ENCODE peak calls at places on chromosomes 4 and X, in ten cellular contexts. One of them, this sample, is unnamed.

GRCh38 chr4:173935622-173936405 is 347.7 kb downstream of the FBXO8 start:
- DNase-seq in aorta: no peak
- DNase-seq in neuronal stem cell: no peak
- DNase-seq in ovary: no peak
- DNase-seq in astrocyte: peak; percentile 13
- DNase-seq in fibroblast of lung: peak; percentile 20
- DNase-seq in tibial nerve: no peak
- DNase-seq in heart left ventricle: no peak
- DNase-seq in colonic mucosa: no peak
- DNase-seq in right cardiac atrium: no peak
- DNase-seq in this sample: no peak

GRCh38 chr4:150401083-150401687 is 180.8 kb upstream of the MAB21L2 start:
- DNase-seq in aorta: no peak
- DNase-seq in neuronal stem cell: no peak
- DNase-seq in ovary: no peak
- DNase-seq in astrocyte: no peak
- DNase-seq in fibroblast of lung: no peak
- DNase-seq in tibial nerve: no peak
- DNase-seq in heart left ventricle: no peak
- DNase-seq in colonic mucosa: no peak
- DNase-seq in right cardiac atrium: no peak
- DNase-seq in this sample: no peak

GRCh38 chrX:130539721-130540321 is 138.0 kb downstream of the RBMX2 start:
- DNase-seq in aorta: peak; percentile 62
- DNase-seq in neuronal stem cell: peak; percentile 14
- DNase-seq in ovary: no peak
- DNase-seq in astrocyte: peak; percentile 4
- DNase-seq in fibroblast of lung: peak; percentile 24
- DNase-seq in tibial nerve: peak; percentile 27
- DNase-seq in heart left ventricle: peak; percentile 21
- DNase-seq in colonic mucosa: peak; percentile 36
- DNase-seq in right cardiac atrium: peak; percentile 45
- DNase-seq in this sample: peak; percentile 61

GRCh38 chr4:147480891-147481576 is at the start of gene EDNRA:
- DNase-seq in aorta: peak; percentile 60
- DNase-seq in neuronal stem cell: peak; percentile 36
- DNase-seq in ovary: peak; percentile 57
- DNase-seq in astrocyte: peak; percentile 61
- DNase-seq in fibroblast of lung: peak; percentile 72
- DNase-seq in tibial nerve: no peak
- DNase-seq in heart left ventricle: peak; percentile 60
- DNase-seq in colonic mucosa: no peak
- DNase-seq in right cardiac atrium: peak; percentile 80
- DNase-seq in this sample: peak; percentile 64

GRCh38 chrX:148872153-148872540 is 371.7 kb downstream of the AFF2 start:
- DNase-seq in aorta: no peak
- DNase-seq in neuronal stem cell: no peak
- DNase-seq in ovary: no peak
- DNase-seq in astrocyte: no peak
- DNase-seq in fibroblast of lung: peak; percentile 17
- DNase-seq in tibial nerve: no peak
- DNase-seq in heart left ventricle: no peak
- DNase-seq in colonic mucosa: no peak
- DNase-seq in right cardiac atrium: no peak
- DNase-seq in this sample: no peak

GRCh38 chr4:105206214-105206613 is 59.5 kb downstream of the TET2 start:
- DNase-seq in aorta: no peak
- DNase-seq in neuronal stem cell: no peak
- DNase-seq in ovary: no peak
- DNase-seq in astrocyte: no peak
- DNase-seq in fibroblast of lung: no peak
- DNase-seq in tibial nerve: no peak
- DNase-seq in heart left ventricle: no peak
- DNase-seq in colonic mucosa: no peak
- DNase-seq in right cardiac atrium: no peak
- DNase-seq in this sample: peak; percentile 3

GRCh38 chr4:38366997-38367396 is 297.0 kb upstream of the KLF3 start:
- DNase-seq in aorta: no peak
- DNase-seq in neuronal stem cell: no peak
- DNase-seq in ovary: no peak
- DNase-seq in astrocyte: no peak
- DNase-seq in fibroblast of lung: no peak
- DNase-seq in tibial nerve: no peak
- DNase-seq in heart left ventricle: no peak
- DNase-seq in colonic mucosa: no peak
- DNase-seq in right cardiac atrium: no peak
- DNase-seq in this sample: no peak

GRCh38 chrX:38561951-38562719 is 793 bp downstream of the TSPAN7 start:
- DNase-seq in aorta: peak; percentile 47
- DNase-seq in neuronal stem cell: peak; percentile 14
- DNase-seq in ovary: peak; percentile 47
- DNase-seq in astrocyte: no peak
- DNase-seq in fibroblast of lung: no peak
- DNase-seq in tibial nerve: no peak
- DNase-seq in heart left ventricle: peak; percentile 16
- DNase-seq in colonic mucosa: peak; percentile 34
- DNase-seq in right cardiac atrium: peak; percentile 66
- DNase-seq in this sample: peak; percentile 50

DNA sequence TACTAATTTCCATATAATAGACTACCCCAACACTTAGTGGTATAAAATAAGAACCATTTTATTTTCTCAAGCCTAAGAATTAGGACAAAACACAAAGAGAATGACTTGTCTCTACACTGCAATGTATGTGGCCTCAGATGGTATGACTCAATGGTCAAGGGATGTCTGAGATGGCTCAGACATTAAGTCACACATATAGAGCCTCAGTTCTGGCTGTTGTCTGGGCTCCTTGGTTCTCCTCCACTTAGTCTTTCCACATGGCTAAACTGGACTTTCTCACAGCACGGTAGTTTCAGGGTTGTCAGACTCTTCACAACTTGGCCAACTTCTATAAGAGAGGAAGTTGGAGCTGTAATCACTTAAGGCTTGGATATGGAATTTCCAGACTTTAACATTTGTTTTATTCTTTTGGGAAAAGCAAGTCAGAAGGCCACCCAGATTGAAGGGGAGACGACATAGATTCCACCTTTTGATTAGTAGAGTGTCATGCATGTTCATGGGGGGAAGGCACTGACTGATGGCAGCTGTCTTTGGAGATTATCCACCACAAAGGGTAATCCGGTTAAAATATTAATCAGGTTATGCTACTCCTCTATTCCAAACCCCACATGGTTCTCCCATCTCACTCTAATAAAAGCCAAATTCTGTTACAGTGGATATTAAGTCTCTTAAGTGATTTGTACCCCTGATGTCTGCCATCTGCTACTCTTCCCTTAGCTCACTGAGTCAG is 9.4 kb downstream of the IL15 start:
- DNase-seq in aorta: no peak
- DNase-seq in neuronal stem cell: no peak
- DNase-seq in ovary: no peak
- DNase-seq in astrocyte: peak; percentile 95
- DNase-seq in fibroblast of lung: peak; percentile 97
- DNase-seq in tibial nerve: no peak
- DNase-seq in heart left ventricle: no peak
- DNase-seq in colonic mucosa: no peak
- DNase-seq in right cardiac atrium: no peak
- DNase-seq in this sample: no peak
- H3K27ac ChIP-seq in aorta: peak overlapping the region; percentile 43
- H3K27ac ChIP-seq in neuronal stem cell: no peak overlapping the region
- H3K27ac ChIP-seq in ovary: no peak overlapping the region
- H3K27ac ChIP-seq in astrocyte: peak overlapping the region; percentile 81
- H3K27ac ChIP-seq in fibroblast of lung: no peak overlapping the region
- H3K27ac ChIP-seq in tibial nerve: no peak overlapping the region
- H3K27ac ChIP-seq in heart left ventricle: no peak overlapping the region
- H3K27ac ChIP-seq in colonic mucosa: no peak overlapping the region
- H3K27ac ChIP-seq in right cardiac atrium: no peak overlapping the region
- H3K27ac ChIP-seq in this sample: no peak overlapping the region

DNA sequence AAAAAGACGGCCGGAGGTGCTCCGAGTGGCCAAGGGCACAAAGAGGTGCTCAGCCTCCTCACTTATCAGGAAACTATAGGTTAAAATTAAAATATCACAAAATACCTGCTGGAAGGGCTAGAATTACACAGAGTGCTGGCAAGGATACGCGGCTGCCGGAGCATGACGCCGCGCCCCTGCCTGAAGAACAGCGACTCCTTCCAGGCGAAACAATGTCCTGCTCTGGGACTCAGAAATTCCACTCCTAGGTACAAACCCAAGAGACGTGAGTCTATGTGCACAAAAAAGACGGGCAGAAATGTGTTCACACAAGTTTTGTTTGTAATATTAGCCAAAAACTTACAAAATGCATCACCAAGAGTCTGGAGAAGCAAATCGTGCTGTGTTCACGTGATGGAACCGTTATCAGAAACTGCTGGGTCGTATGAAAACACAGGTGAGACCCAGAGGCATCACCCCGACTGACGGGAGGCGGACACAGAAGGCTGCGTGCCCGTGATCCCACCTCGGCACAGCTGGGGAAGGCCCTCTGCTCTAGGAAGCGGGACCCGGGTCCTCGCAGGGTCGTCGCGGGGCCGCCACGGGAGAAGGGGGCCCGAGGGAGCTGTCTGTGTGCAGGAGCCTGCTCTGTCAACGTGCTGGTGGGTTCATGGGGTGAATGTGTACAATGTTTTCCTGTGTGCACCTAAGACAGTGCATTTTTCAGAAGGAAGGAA is 27.6 kb downstream of the CTBP1 start:
- DNase-seq in aorta: no peak
- DNase-seq in neuronal stem cell: no peak
- DNase-seq in ovary: no peak
- DNase-seq in astrocyte: no peak
- DNase-seq in fibroblast of lung: no peak
- DNase-seq in tibial nerve: no peak
- DNase-seq in heart left ventricle: no peak
- DNase-seq in colonic mucosa: no peak
- DNase-seq in right cardiac atrium: peak; percentile 51
- DNase-seq in this sample: no peak
- H3K4me1 ChIP-seq in aorta: no peaks in the 10 kb centered on the region
- H3K4me1 ChIP-seq in neuronal stem cell: no peaks in the 10 kb centered on the region
- H3K4me1 ChIP-seq in ovary: peaks cover 5% of the 10 kb centered on the region
- H3K4me1 ChIP-seq in astrocyte: no peaks in the 10 kb centered on the region
- H3K4me1 ChIP-seq in fibroblast of lung: peaks cover 5% of the 10 kb centered on the region
- H3K4me1 ChIP-seq in tibial nerve: no peaks in the 10 kb centered on the region
- H3K4me1 ChIP-seq in heart left ventricle: peaks cover 33% of the 10 kb centered on the region
- H3K4me1 ChIP-seq in colonic mucosa: no peaks in the 10 kb centered on the region
- H3K4me1 ChIP-seq in right cardiac atrium: peaks cover 3% of the 10 kb centered on the region
- H3K4me1 ChIP-seq in this sample: no peaks in the 10 kb centered on the region

GRCh38 chr4:186032259-186032658 is 36.7 kb upstream of the TLR3 start:
- DNase-seq in aorta: no peak
- DNase-seq in neuronal stem cell: no peak
- DNase-seq in ovary: no peak
- DNase-seq in astrocyte: no peak
- DNase-seq in fibroblast of lung: peak; percentile 12
- DNase-seq in tibial nerve: no peak
- DNase-seq in heart left ventricle: no peak
- DNase-seq in colonic mucosa: no peak
- DNase-seq in right cardiac atrium: no peak
- DNase-seq in this sample: no peak

GRCh38 chr4:186033027-186033426 is 35.9 kb upstream of the TLR3 start:
- DNase-seq in aorta: no peak
- DNase-seq in neuronal stem cell: no peak
- DNase-seq in ovary: no peak
- DNase-seq in astrocyte: no peak
- DNase-seq in fibroblast of lung: no peak
- DNase-seq in tibial nerve: no peak
- DNase-seq in heart left ventricle: no peak
- DNase-seq in colonic mucosa: no peak
- DNase-seq in right cardiac atrium: no peak
- DNase-seq in this sample: no peak

GRCh38 chr4:186030795-186031194 is 38.2 kb upstream of the TLR3 start:
- DNase-seq in aorta: no peak
- DNase-seq in neuronal stem cell: no peak
- DNase-seq in ovary: no peak
- DNase-seq in astrocyte: no peak
- DNase-seq in fibroblast of lung: no peak
- DNase-seq in tibial nerve: no peak
- DNase-seq in heart left ventricle: no peak
- DNase-seq in colonic mucosa: no peak
- DNase-seq in right cardiac atrium: no peak
- DNase-seq in this sample: no peak

GRCh38 chr4:186027405-186027804 is 41.6 kb upstream of the TLR3 start:
- DNase-seq in aorta: no peak
- DNase-seq in neuronal stem cell: no peak
- DNase-seq in ovary: no peak
- DNase-seq in astrocyte: no peak
- DNase-seq in fibroblast of lung: no peak
- DNase-seq in tibial nerve: no peak
- DNase-seq in heart left ventricle: no peak
- DNase-seq in colonic mucosa: peak; percentile 37
- DNase-seq in right cardiac atrium: no peak
- DNase-seq in this sample: no peak

GRCh38 chr4:186029731-186030421 is 39.1 kb upstream of the TLR3 start:
- DNase-seq in aorta: peak; percentile 92
- DNase-seq in neuronal stem cell: peak; percentile 80
- DNase-seq in ovary: peak; percentile 72
- DNase-seq in astrocyte: peak; percentile 69
- DNase-seq in fibroblast of lung: peak; percentile 72
- DNase-seq in tibial nerve: peak; percentile 31
- DNase-seq in heart left ventricle: peak; percentile 79
- DNase-seq in colonic mucosa: peak; percentile 36
- DNase-seq in right cardiac atrium: peak; percentile 94
- DNase-seq in this sample: peak; percentile 90
- H3K4me3 ChIP-seq in aorta: no peak overlapping the region
- H3K4me3 ChIP-seq in neuronal stem cell: no peak overlapping the region
- H3K4me3 ChIP-seq in ovary: no peak overlapping the region
- H3K4me3 ChIP-seq in astrocyte: peak overlapping the region; percentile 19
- H3K4me3 ChIP-seq in fibroblast of lung: no peak overlapping the region
- H3K4me3 ChIP-seq in tibial nerve: no peak overlapping the region
- H3K4me3 ChIP-seq in heart left ventricle: peak overlapping the region; percentile 33
- H3K4me3 ChIP-seq in colonic mucosa: no peak overlapping the region
- H3K4me3 ChIP-seq in right cardiac atrium: no peak overlapping the region
- H3K4me3 ChIP-seq in this sample: peak overlapping the region; percentile 23

GRCh38 chrX:270848-271367 is 10.3 kb upstream of the PLCXD1 start:
- DNase-seq in aorta: peak; percentile 39
- DNase-seq in neuronal stem cell: no peak
- DNase-seq in ovary: no peak
- DNase-seq in astrocyte: no peak
- DNase-seq in fibroblast of lung: no peak
- DNase-seq in tibial nerve: peak; percentile 3
- DNase-seq in heart left ventricle: peak; percentile 11
- DNase-seq in colonic mucosa: no peak
- DNase-seq in right cardiac atrium: no peak
- DNase-seq in this sample: no peak

GRCh38 chrX:276588-277171 is 4.5 kb upstream of the PLCXD1 start:
- DNase-seq in aorta: peak; percentile 52
- DNase-seq in neuronal stem cell: no peak
- DNase-seq in ovary: no peak
- DNase-seq in astrocyte: peak; percentile 38
- DNase-seq in fibroblast of lung: peak; percentile 57
- DNase-seq in tibial nerve: no peak
- DNase-seq in heart left ventricle: peak; percentile 31
- DNase-seq in colonic mucosa: peak; percentile 34
- DNase-seq in right cardiac atrium: peak; percentile 66
- DNase-seq in this sample: peak; percentile 27

GRCh38 chrX:274904-275475 is 6.2 kb upstream of the PLCXD1 start:
- DNase-seq in aorta: peak; percentile 58
- DNase-seq in neuronal stem cell: peak; percentile 65
- DNase-seq in ovary: no peak
- DNase-seq in astrocyte: no peak
- DNase-seq in fibroblast of lung: no peak
- DNase-seq in tibial nerve: no peak
- DNase-seq in heart left ventricle: peak; percentile 50
- DNase-seq in colonic mucosa: peak; percentile 57
- DNase-seq in right cardiac atrium: peak; percentile 77
- DNase-seq in this sample: peak; percentile 80

GRCh38 chrX:275967-276587 is 5.1 kb upstream of the PLCXD1 start:
- DNase-seq in aorta: peak; percentile 84
- DNase-seq in neuronal stem cell: peak; percentile 56
- DNase-seq in ovary: no peak
- DNase-seq in astrocyte: peak; percentile 22
- DNase-seq in fibroblast of lung: peak; percentile 40
- DNase-seq in tibial nerve: peak; percentile 69
- DNase-seq in heart left ventricle: peak; percentile 82
- DNase-seq in colonic mucosa: peak; percentile 88
- DNase-seq in right cardiac atrium: peak; percentile 92
- DNase-seq in this sample: peak; percentile 87

GRCh38 chrX:275476-275966 is 5.7 kb upstream of the PLCXD1 start:
- DNase-seq in aorta: no peak
- DNase-seq in neuronal stem cell: no peak
- DNase-seq in ovary: no peak
- DNase-seq in astrocyte: no peak
- DNase-seq in fibroblast of lung: no peak
- DNase-seq in tibial nerve: no peak
- DNase-seq in heart left ventricle: peak; percentile 21
- DNase-seq in colonic mucosa: peak; percentile 20
- DNase-seq in right cardiac atrium: peak; percentile 59
- DNase-seq in this sample: peak; percentile 45
- H3K27ac ChIP-seq in aorta: no peak overlapping the region
- H3K27ac ChIP-seq in neuronal stem cell: peak overlapping the region; percentile 89
- H3K27ac ChIP-seq in ovary: no peak overlapping the region
- H3K27ac ChIP-seq in astrocyte: no peak overlapping the region
- H3K27ac ChIP-seq in fibroblast of lung: no peak overlapping the region
- H3K27ac ChIP-seq in tibial nerve: no peak overlapping the region
- H3K27ac ChIP-seq in heart left ventricle: no peak overlapping the region
- H3K27ac ChIP-seq in colonic mucosa: peak overlapping the region; percentile 16
- H3K27ac ChIP-seq in right cardiac atrium: no peak overlapping the region
- H3K27ac ChIP-seq in this sample: no peak overlapping the region

This sample was measured in neural progenitor cell.